ENCODE peak calls at places on chromosomes 4 and X, in eight cellular contexts. P is HT-29, M is NCI-H1092 treated with DMSO at 0.1 percent for 48 hours, Q is NCI-H1417, W is amniotic epithelial cell, H is immature natural killer cell, Y is lower lobe of right lung, C is aorta. Z is an unnamed sample.

GRCh38 chr4:62588671-62589070 is 1388.5 kb downstream of the ADGRL3 start:
- DNase-seq in P (no peak), M (no peak), Q (no peak), W (no peak), H (no peak), Y (no peak), C (no peak), Z (no peak)

GRCh38 chr4:156949373-156949814 is 22.2 kb downstream of the PDGFC start:
- DNase-seq in P (peak), M (no peak), Q (no peak), W (peak), H (no peak), Y (no peak), C (no peak), Z (no peak)

GRCh38 chr4:73856518-73856917 is 3.4 kb downstream of the PF4V1 start:
- DNase-seq in P (no peak), M (no peak), Q (no peak), W (no peak), H (no peak), Y (no peak), C (no peak), Z (no peak)

GRCh38 chr4:150828159-150828558 is 186.9 kb downstream of the LRBA start:
- DNase-seq in P (no peak), M (no peak), Q (no peak), W (no peak), H (peak), Y (no peak), C (no peak), Z (peak)

GRCh38 chrX:47179928-47180255 is 13.7 kb upstream of the UBA1 start:
- DNase-seq in P (no peak), M (no peak), Q (no peak), W (no peak), H (no peak), Y (no peak), C (peak), Z (no peak)

GRCh38 chr4:5780831-5781480 is 70.0 kb downstream of the EVC start:
- DNase-seq in P (no peak), M (no peak), Q (no peak), W (peak), H (no peak), Y (no peak), C (no peak), Z (no peak)

GRCh38 chrX:8364369-8365141 is 100.1 kb upstream of the VCX3B start:
- DNase-seq in P (peak), M (peak), Q (peak), W (peak), H (no peak), Y (peak), C (no peak), Z (no peak)

GRCh38 chr4:141999446-142000143 is 363.2 kb downstream of the IL15 start:
- DNase-seq in P (no peak), M (no peak), Q (no peak), W (no peak), H (no peak), Y (no peak), C (no peak), Z (no peak)

GRCh38 chr4:174764105-174764729 is 64.8 kb downstream of the GLRA3 start:
- DNase-seq in P (peak), M (peak), Q (peak), W (peak), H (no peak), Y (no peak), C (no peak), Z (no peak)

GRCh38 chrX:56233682-56234081 is 1.5 kb downstream of the KLF8 start:
- DNase-seq in P (no peak), M (no peak), Q (no peak), W (no peak), H (no peak), Y (peak), C (peak), Z (no peak)

GRCh38 chr4:176380352-176381157 is 60.8 kb downstream of the SPCS3 start:
- DNase-seq in P (no peak), M (no peak), Q (peak), W (no peak), H (no peak), Y (no peak), C (no peak), Z (no peak)

GRCh38 chr4:76312457-76312856 is 5.9 kb downstream of the STBD1 start:
- DNase-seq in P (no peak), M (no peak), Q (no peak), W (no peak), H (no peak), Y (no peak), C (no peak), Z (no peak)

GRCh38 chrX:10015711-10016515 is 48.8 kb downstream of the CLDN34 start:
- DNase-seq in P (no peak), M (peak), Q (peak), W (no peak), H (peak), Y (peak), C (peak), Z (no peak)

GRCh38 chrX:124256209-124256608 is 76.3 kb upstream of the TEX13D start:
- DNase-seq in P (no peak), M (no peak), Q (no peak), W (no peak), H (no peak), Y (no peak), C (no peak), Z (no peak)

GRCh38 chrX:110412971-110413726 is 54.5 kb downstream of the RTL9 start:
- DNase-seq in P (peak), M (peak), Q (peak), W (peak), H (peak), Y (peak), C (peak), Z (peak)

GRCh38 chr4:15054546-15054945 is 52.3 kb downstream of the CPEB2 start:
- DNase-seq in P (no peak), M (no peak), Q (no peak), W (no peak), H (no peak), Y (no peak), C (no peak), Z (no peak)

GRCh38 chr4:14916554-14917304 is 85.6 kb upstream of the CPEB2 start:
- DNase-seq in P (peak), M (no peak), Q (no peak), W (peak), H (no peak), Y (no peak), C (no peak), Z (no peak)

GRCh38 chrX:7191681-7192110 is 43.7 kb upstream of the PUDP start:
- DNase-seq in P (no peak), M (no peak), Q (no peak), W (peak), H (no peak), Y (no peak), C (no peak), Z (no peak)

GRCh38 chr4:109702950-109703663 is at the start of gene CASP6:
- DNase-seq in P (peak), M (peak), Q (peak), W (peak), H (peak), Y (peak), C (peak), Z (peak)

GRCh38 chr4:174084981-174085380 is 198.5 kb downstream of the FBXO8 start:
- DNase-seq in P (no peak), M (no peak), Q (no peak), W (no peak), H (no peak), Y (no peak), C (no peak), Z (no peak)

GRCh38 chr4:98662619-98663225 is 4.3 kb upstream of the TSPAN5 start:
- DNase-seq in P (peak), M (no peak), Q (peak), W (no peak), H (no peak), Y (no peak), C (no peak), Z (peak)

GRCh38 chr4:85391011-85391410 is 83.9 kb upstream of the ARHGAP24 start:
- DNase-seq in P (no peak), M (no peak), Q (no peak), W (no peak), H (no peak), Y (no peak), C (no peak), Z (no peak)

GRCh38 chrX:119398587-119398973 is 556 bp upstream of the SLC25A43 start:
- DNase-seq in P (peak), M (no peak), Q (no peak), W (peak), H (peak), Y (no peak), C (no peak), Z (no peak)

GRCh38 chrX:107823456-107823855 is 2.2 kb upstream of the MID2 start:
- DNase-seq in P (no peak), M (no peak), Q (no peak), W (peak), H (no peak), Y (no peak), C (no peak), Z (no peak)

GRCh38 chr4:80237992-80238391 is 28.5 kb upstream of the FGF5 start:
- DNase-seq in P (no peak), M (no peak), Q (no peak), W (peak), H (no peak), Y (no peak), C (no peak), Z (no peak)

GRCh38 chr4:5082381-5082780 is 31.1 kb downstream of the STK32B start:
- DNase-seq in P (no peak), M (no peak), Q (no peak), W (no peak), H (no peak), Y (no peak), C (no peak), Z (no peak)

GRCh38 chr4:166301266-166301665 is 428.2 kb downstream of the TLL1 start:
- DNase-seq in P (no peak), M (no peak), Q (no peak), W (peak), H (no peak), Y (no peak), C (no peak), Z (no peak)

GRCh38 chrX:33855251-33855650 is 276.9 kb downstream of the FAM47A start:
- DNase-seq in P (no peak), M (no peak), Q (no peak), W (no peak), H (no peak), Y (no peak), C (no peak), Z (no peak)

GRCh38 chrX:118346258-118347094 is 570 bp downstream of the WDR44 start:
- DNase-seq in P (peak), M (peak), Q (peak), W (no peak), H (peak), Y (peak), C (peak), Z (peak)

Z was measured in CD8-positive, alpha-beta T cell.